ENCODE peak calls at places on chromosomes 3 and 15, in ten cellular contexts. A, R, X, J, M, D, S, K, O and E are unnamed samples.

GRCh38 chr3:138012526-138012925 is 2.6 kb downstream of the CLDN18 start:
- ATAC-seq in A (no peak), R (peak; percentile 26), X (no peak), J (no peak), M (no peak), D (no peak), S (no peak), K (no peak), O (no peak), E (no peak)

GRCh38 chr3:79385211-79385610 is 382.6 kb downstream of the ROBO1 start:
- ATAC-seq in A (no peak), R (no peak), X (no peak), J (no peak), M (no peak), D (no peak), S (no peak), K (no peak), O (no peak), E (no peak)

GRCh38 chr3:59957150-59957549 is 907.3 kb upstream of the CFAP20DC start:
- ATAC-seq in A (no peak), R (no peak), X (no peak), J (no peak), M (no peak), D (no peak), S (no peak), K (no peak), O (no peak), E (no peak)

GRCh38 chr15:48624700-48625099 is 20.8 kb downstream of the FBN1 start:
- ATAC-seq in A (no peak), R (no peak), X (no peak), J (no peak), M (no peak), D (no peak), S (no peak), K (no peak), O (no peak), E (no peak)

GRCh38 chr3:51176923-51177322 is 208.2 kb upstream of the MANF start:
- ATAC-seq in A (no peak), R (no peak), X (no peak), J (no peak), M (no peak), D (no peak), S (no peak), K (no peak), O (no peak), E (no peak)

GRCh38 chr3:154100556-154100955 is 20.6 kb upstream of the ARHGEF26 start:
- ATAC-seq in A (no peak), R (no peak), X (no peak), J (no peak), M (no peak), D (no peak), S (no peak), K (no peak), O (no peak), E (no peak)

GRCh38 chr3:10240799-10241198 is 7.5 kb upstream of the TATDN2 start:
- ATAC-seq in A (no peak), R (no peak), X (no peak), J (no peak), M (no peak), D (no peak), S (no peak), K (peak; percentile 56), O (no peak), E (no peak)

GRCh38 chr3:101224739-101225138 is 95.6 kb downstream of the IMPG2 start:
- ATAC-seq in A (no peak), R (no peak), X (no peak), J (peak; percentile 41), M (no peak), D (no peak), S (no peak), K (no peak), O (no peak), E (no peak)

DNA sequence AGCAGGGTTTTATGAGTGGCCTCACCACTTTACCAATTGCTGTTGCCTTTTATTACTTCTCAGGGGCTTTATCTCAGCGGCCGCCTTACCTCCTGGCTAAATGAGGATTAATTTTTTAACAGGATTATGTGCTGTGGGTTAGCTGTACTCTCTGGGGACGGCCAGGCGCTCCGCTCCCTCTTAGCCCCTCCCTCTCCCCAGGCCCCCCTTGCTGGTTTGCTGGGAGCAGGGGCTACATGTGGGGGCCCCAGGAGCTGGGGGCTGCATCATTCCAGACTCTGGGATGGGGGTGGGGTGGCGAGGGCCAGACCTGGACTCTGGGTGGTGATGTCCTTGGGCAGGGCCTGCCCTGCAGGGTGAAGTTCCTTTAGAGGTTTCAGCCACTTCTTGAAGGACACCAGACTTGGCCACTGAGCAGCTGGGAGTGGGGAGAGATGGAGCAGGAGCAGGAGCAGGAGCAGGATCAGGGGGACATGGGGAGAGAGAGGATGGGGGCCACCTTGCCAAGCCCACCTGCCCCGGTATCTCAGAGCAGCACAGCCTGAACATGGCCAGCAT is 196.1 kb downstream of the GOLGA6L6 start:
- ATAC-seq in A (no peak), R (peak; percentile 1), X (no peak), J (no peak), M (no peak), D (no peak), S (no peak), K (no peak), O (no peak), E (no peak)
- H3K9me3 ChIP-seq in A (no peaks in the 10 kb centered on the region), R (peaks cover 7% of the 10 kb centered on the region), X (no peaks in the 10 kb centered on the region), J (peaks cover 2% of the 10 kb centered on the region), M (peaks cover 5% of the 10 kb centered on the region), D (no peaks in the 10 kb centered on the region), S (peaks cover 53% of the 10 kb centered on the region), K (no peaks in the 10 kb centered on the region), O (peaks cover 78% of the 10 kb centered on the region), E (peaks cover 6% of the 10 kb centered on the region)

GRCh38 chr3:29412117-29412516 is 131.2 kb downstream of the RBMS3 start:
- ATAC-seq in A (no peak), R (no peak), X (no peak), J (no peak), M (no peak), D (no peak), S (no peak), K (no peak), O (no peak), E (no peak)

GRCh38 chr3:29410660-29411405 is 130.0 kb downstream of the RBMS3 start:
- ATAC-seq in A (peak; percentile 41), R (no peak), X (no peak), J (peak; percentile 65), M (no peak), D (no peak), S (no peak), K (no peak), O (no peak), E (no peak)

GRCh38 chr3:29408676-29409075 is 127.8 kb downstream of the RBMS3 start:
- ATAC-seq in A (no peak), R (no peak), X (no peak), J (peak; percentile 21), M (no peak), D (no peak), S (no peak), K (no peak), O (no peak), E (no peak)

GRCh38 chr3:29409409-29409808 is 128.5 kb downstream of the RBMS3 start:
- ATAC-seq in A (peak; percentile 60), R (no peak), X (no peak), J (peak; percentile 58), M (no peak), D (peak; percentile 38), S (no peak), K (no peak), O (no peak), E (no peak)

DNA sequence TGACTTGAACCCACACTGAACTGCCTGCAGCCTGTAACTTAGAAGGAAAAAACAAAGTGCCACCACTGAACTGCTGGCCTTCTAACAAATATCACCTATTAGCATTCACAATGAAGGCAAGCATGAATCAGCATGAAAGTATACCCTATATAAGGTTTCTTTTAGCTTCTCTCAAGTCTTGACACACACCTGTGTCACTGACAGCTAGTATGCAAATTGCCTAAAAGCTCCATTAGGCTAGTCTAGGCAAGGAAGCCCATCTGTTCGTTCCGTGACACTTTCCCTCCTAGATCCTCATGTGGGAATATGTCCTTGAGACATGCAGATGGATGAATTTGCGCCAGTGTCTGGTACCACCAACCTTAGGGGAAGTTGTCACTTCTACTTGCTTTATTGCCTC is 129.3 kb downstream of the RBMS3 start:
- ATAC-seq in A (no peak), R (no peak), X (no peak), J (no peak), M (no peak), D (no peak), S (no peak), K (no peak), O (no peak), E (no peak)
- H3K9me3 ChIP-seq in A (no peaks in the 10 kb centered on the region), R (no peaks in the 10 kb centered on the region), X (no peaks in the 10 kb centered on the region), J (no peaks in the 10 kb centered on the region), M (no peaks in the 10 kb centered on the region), D (no peaks in the 10 kb centered on the region), S (no peaks in the 10 kb centered on the region), K (no peaks in the 10 kb centered on the region), O (no peaks in the 10 kb centered on the region), E (no peaks in the 10 kb centered on the region)

GRCh38 chr3:31654998-31655397 is 122.3 kb downstream of the STT3B start:
- ATAC-seq in A (no peak), R (no peak), X (no peak), J (no peak), M (no peak), D (no peak), S (no peak), K (no peak), O (no peak), E (no peak)

GRCh38 chr3:31652296-31652695 is 119.6 kb downstream of the STT3B start:
- ATAC-seq in A (no peak), R (no peak), X (no peak), J (no peak), M (no peak), D (no peak), S (no peak), K (no peak), O (no peak), E (no peak)

GRCh38 chr3:31648286-31648968 is 115.7 kb downstream of the STT3B start:
- ATAC-seq in A (no peak), R (peak; percentile 44), X (no peak), J (peak; percentile 37), M (peak; percentile 31), D (no peak), S (peak; percentile 13), K (no peak), O (peak; percentile 25), E (no peak)

GRCh38 chr3:31659246-31659645 is 126.5 kb downstream of the STT3B start:
- ATAC-seq in A (no peak), R (no peak), X (no peak), J (no peak), M (no peak), D (no peak), S (no peak), K (no peak), O (no peak), E (no peak)

GRCh38 chr3:31653464-31653863 is 120.7 kb downstream of the STT3B start:
- ATAC-seq in A (no peak), R (no peak), X (no peak), J (no peak), M (no peak), D (no peak), S (no peak), K (no peak), O (no peak), E (no peak)
- H3K9me3 ChIP-seq in A (peaks cover 9% of the 10 kb centered on the region), R (peaks cover 45% of the 10 kb centered on the region), X (peaks cover 34% of the 10 kb centered on the region), J (no peaks in the 10 kb centered on the region), M (peaks cover 10% of the 10 kb centered on the region), D (peaks cover 3% of the 10 kb centered on the region), S (peaks cover 31% of the 10 kb centered on the region), K (no peaks in the 10 kb centered on the region), O (peaks cover 76% of the 10 kb centered on the region), E (no peaks in the 10 kb centered on the region)

DNA sequence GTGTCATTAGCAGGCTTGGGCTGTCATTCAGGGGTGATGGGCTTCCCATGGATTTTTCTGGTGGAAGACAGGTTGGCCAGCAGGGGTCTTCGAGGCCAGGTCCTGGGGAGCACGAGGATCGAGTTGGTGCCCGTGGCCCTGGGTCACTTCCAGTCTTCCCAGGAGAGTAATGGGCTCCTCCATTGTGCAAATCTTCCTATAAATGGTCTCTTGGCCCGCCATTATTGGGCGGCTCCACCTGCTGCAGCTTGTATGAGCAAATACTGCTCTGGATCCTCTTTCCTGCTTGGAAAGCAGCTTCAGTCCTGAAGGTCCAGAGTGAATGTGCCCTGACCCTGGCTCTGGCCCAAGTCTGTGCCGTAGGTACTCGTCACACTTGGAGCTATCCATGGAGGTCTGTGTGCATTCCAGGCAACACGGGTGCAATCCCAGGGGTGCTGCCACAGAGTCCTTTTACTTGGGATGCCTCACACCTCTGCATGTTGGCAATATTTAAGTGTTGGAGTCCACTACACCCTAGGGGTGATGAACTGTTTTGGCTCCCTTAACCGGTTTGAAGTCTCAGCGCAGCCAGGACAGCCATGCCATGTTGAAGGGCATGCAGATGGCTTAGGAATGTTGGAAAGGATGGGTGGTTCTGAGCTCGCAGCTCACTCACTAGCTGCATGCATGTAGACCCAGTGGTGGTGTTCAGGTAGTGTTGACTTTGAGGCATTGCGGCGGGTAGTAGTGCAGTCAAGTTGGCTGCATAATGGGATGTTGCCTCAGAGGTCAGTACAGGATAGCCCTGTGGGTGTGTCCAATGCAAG is 97.6 kb downstream of the SNRPN start:
- ATAC-seq in A (no peak), R (no peak), X (no peak), J (no peak), M (no peak), D (no peak), S (no peak), K (no peak), O (no peak), E (no peak)
- H3K9me3 ChIP-seq in A (peaks cover 14% of the 10 kb centered on the region), R (peaks cover 92% of the 10 kb centered on the region), X (peaks cover 48% of the 10 kb centered on the region), J (peaks cover 74% of the 10 kb centered on the region), M (peaks cover 71% of the 10 kb centered on the region), D (peaks cover 3% of the 10 kb centered on the region), S (peaks cover 70% of the 10 kb centered on the region), K (peaks cover 26% of the 10 kb centered on the region), O (peaks cover 70% of the 10 kb centered on the region), E (peaks cover 100% of the 10 kb centered on the region)